ENCODE peak calls at places on chromosome 10, in eight cellular contexts. One of them, this sample, is unnamed.
A peak's percentile ranks its signal among the peaks of the same experiment; 100 is the strongest.

GRCh38 chr10:61097026-61097425 is 153.0 kb upstream of the RHOBTB1 start:
- DNase-seq in mammary epithelial cell: no peak
- DNase-seq in sigmoid colon: no peak
- DNase-seq in A549: no peak
- DNase-seq in astrocyte of the spinal cord: peak; percentile 10
- DNase-seq in hepatocyte: no peak
- DNase-seq in thoracic aorta: no peak
- DNase-seq in right atrium auricular region: no peak
- DNase-seq in this sample: no peak

GRCh38 chr10:118394557-118395194 is 52.6 kb upstream of the FAM204A start:
- DNase-seq in mammary epithelial cell: no peak
- DNase-seq in sigmoid colon: no peak
- DNase-seq in A549: no peak
- DNase-seq in astrocyte of the spinal cord: no peak
- DNase-seq in hepatocyte: no peak
- DNase-seq in thoracic aorta: no peak
- DNase-seq in right atrium auricular region: no peak
- DNase-seq in this sample: no peak

GRCh38 chr10:33217854-33218253 is 116.6 kb downstream of the NRP1 start:
- DNase-seq in mammary epithelial cell: peak; percentile 39
- DNase-seq in sigmoid colon: no peak
- DNase-seq in A549: no peak
- DNase-seq in astrocyte of the spinal cord: no peak
- DNase-seq in hepatocyte: no peak
- DNase-seq in thoracic aorta: no peak
- DNase-seq in right atrium auricular region: no peak
- DNase-seq in this sample: no peak

GRCh38 chr10:51683031-51683830 is 16.2 kb downstream of the CSTF2T start:
- DNase-seq in mammary epithelial cell: no peak
- DNase-seq in sigmoid colon: no peak
- DNase-seq in A549: no peak
- DNase-seq in astrocyte of the spinal cord: no peak
- DNase-seq in hepatocyte: no peak
- DNase-seq in thoracic aorta: no peak
- DNase-seq in right atrium auricular region: no peak
- DNase-seq in this sample: no peak

GRCh38 chr10:52740913-52741675 is 31.5 kb downstream of the MBL2 start:
- DNase-seq in mammary epithelial cell: no peak
- DNase-seq in sigmoid colon: no peak
- DNase-seq in A549: peak; percentile 44
- DNase-seq in astrocyte of the spinal cord: peak; percentile 23
- DNase-seq in hepatocyte: peak; percentile 55
- DNase-seq in thoracic aorta: no peak
- DNase-seq in right atrium auricular region: no peak
- DNase-seq in this sample: peak; percentile 70

GRCh38 chr10:113854019-113854756 is at the start of the genes DCLRE1A and NHLRC2:
- DNase-seq in mammary epithelial cell: peak; percentile 78
- DNase-seq in sigmoid colon: peak; percentile 89
- DNase-seq in A549: peak; percentile 59
- DNase-seq in astrocyte of the spinal cord: peak; percentile 92
- DNase-seq in hepatocyte: peak; percentile 86
- DNase-seq in thoracic aorta: peak; percentile 19
- DNase-seq in right atrium auricular region: peak; percentile 81
- DNase-seq in this sample: peak; percentile 42

GRCh38 chr10:5018150-5018549 is 14.5 kb upstream of the AKR1C2 start:
- DNase-seq in mammary epithelial cell: no peak
- DNase-seq in sigmoid colon: no peak
- DNase-seq in A549: no peak
- DNase-seq in astrocyte of the spinal cord: no peak
- DNase-seq in hepatocyte: no peak
- DNase-seq in thoracic aorta: no peak
- DNase-seq in right atrium auricular region: no peak
- DNase-seq in this sample: no peak

GRCh38 chr10:125008689-125009579 is 67.0 kb downstream of the ZRANB1 start:
- DNase-seq in mammary epithelial cell: no peak
- DNase-seq in sigmoid colon: peak; percentile 63
- DNase-seq in A549: no peak
- DNase-seq in astrocyte of the spinal cord: no peak
- DNase-seq in hepatocyte: no peak
- DNase-seq in thoracic aorta: no peak
- DNase-seq in right atrium auricular region: no peak
- DNase-seq in this sample: no peak

GRCh38 chr10:22244855-22245254 is 27.0 kb upstream of the EBLN1 start:
- DNase-seq in mammary epithelial cell: no peak
- DNase-seq in sigmoid colon: no peak
- DNase-seq in A549: no peak
- DNase-seq in astrocyte of the spinal cord: no peak
- DNase-seq in hepatocyte: no peak
- DNase-seq in thoracic aorta: no peak
- DNase-seq in right atrium auricular region: no peak
- DNase-seq in this sample: no peak

GRCh38 chr10:122699796-122700466 is at the start of gene C10orf120:
- DNase-seq in mammary epithelial cell: no peak
- DNase-seq in sigmoid colon: no peak
- DNase-seq in A549: no peak
- DNase-seq in astrocyte of the spinal cord: no peak
- DNase-seq in hepatocyte: no peak
- DNase-seq in thoracic aorta: no peak
- DNase-seq in right atrium auricular region: no peak
- DNase-seq in this sample: no peak

GRCh38 chr10:12466701-12467100 is 117.4 kb downstream of the CAMK1D start:
- DNase-seq in mammary epithelial cell: no peak
- DNase-seq in sigmoid colon: peak; percentile 14
- DNase-seq in A549: no peak
- DNase-seq in astrocyte of the spinal cord: no peak
- DNase-seq in hepatocyte: no peak
- DNase-seq in thoracic aorta: no peak
- DNase-seq in right atrium auricular region: no peak
- DNase-seq in this sample: no peak

GRCh38 chr10:11150876-11151275 is 133.2 kb downstream of the CELF2 start:
- DNase-seq in mammary epithelial cell: no peak
- DNase-seq in sigmoid colon: no peak
- DNase-seq in A549: no peak
- DNase-seq in astrocyte of the spinal cord: no peak
- DNase-seq in hepatocyte: no peak
- DNase-seq in thoracic aorta: no peak
- DNase-seq in right atrium auricular region: no peak
- DNase-seq in this sample: no peak

GRCh38 chr10:102462512-102463054 is 11.2 kb upstream of the C10orf95 start:
- DNase-seq in mammary epithelial cell: no peak
- DNase-seq in sigmoid colon: no peak
- DNase-seq in A549: no peak
- DNase-seq in astrocyte of the spinal cord: no peak
- DNase-seq in hepatocyte: no peak
- DNase-seq in thoracic aorta: no peak
- DNase-seq in right atrium auricular region: no peak
- DNase-seq in this sample: no peak
- TF ChIP-seq CTCF in mammary epithelial cell: no peak
- TF ChIP-seq CTCF in sigmoid colon: no peak
- TF ChIP-seq CTCF in A549: no peak
- TF ChIP-seq CTCF in astrocyte of the spinal cord: no peak
- TF ChIP-seq CTCF in hepatocyte: no peak
- TF ChIP-seq CTCF in thoracic aorta: no peak
- TF ChIP-seq CTCF in right atrium auricular region: no peak
- TF ChIP-seq CTCF in this sample: no peak

DNA sequence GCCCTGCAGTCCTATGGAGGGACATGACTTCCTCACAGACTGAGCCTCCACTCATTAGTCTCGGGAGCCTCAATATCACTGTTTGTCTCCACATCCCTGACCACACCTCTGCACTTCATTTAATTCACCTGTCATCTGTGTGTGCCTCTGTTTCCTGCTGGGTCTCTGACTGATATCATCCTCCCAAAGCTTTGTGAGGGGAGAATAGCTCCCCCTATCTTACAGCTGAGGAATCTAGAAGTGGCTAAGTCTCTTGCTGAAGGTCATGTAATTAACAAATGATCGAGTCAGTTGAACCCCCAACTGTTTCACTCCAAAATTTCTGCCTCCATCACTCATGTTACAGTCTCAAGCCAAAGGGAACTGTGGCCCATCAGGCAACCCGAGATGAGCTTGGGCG is 5.5 kb upstream of the CPXM2 start:
- DNase-seq in mammary epithelial cell: no peak
- DNase-seq in sigmoid colon: no peak
- DNase-seq in A549: no peak
- DNase-seq in astrocyte of the spinal cord: no peak
- DNase-seq in hepatocyte: no peak
- DNase-seq in thoracic aorta: no peak
- DNase-seq in right atrium auricular region: no peak
- DNase-seq in this sample: no peak
- TF ChIP-seq CTCF in mammary epithelial cell: peak; percentile 12
- TF ChIP-seq CTCF in sigmoid colon: no peak
- TF ChIP-seq CTCF in A549: no peak
- TF ChIP-seq CTCF in astrocyte of the spinal cord: no peak
- TF ChIP-seq CTCF in hepatocyte: peak; percentile 17
- TF ChIP-seq CTCF in thoracic aorta: no peak
- TF ChIP-seq CTCF in right atrium auricular region: no peak
- TF ChIP-seq CTCF in this sample: peak; percentile 41

DNA sequence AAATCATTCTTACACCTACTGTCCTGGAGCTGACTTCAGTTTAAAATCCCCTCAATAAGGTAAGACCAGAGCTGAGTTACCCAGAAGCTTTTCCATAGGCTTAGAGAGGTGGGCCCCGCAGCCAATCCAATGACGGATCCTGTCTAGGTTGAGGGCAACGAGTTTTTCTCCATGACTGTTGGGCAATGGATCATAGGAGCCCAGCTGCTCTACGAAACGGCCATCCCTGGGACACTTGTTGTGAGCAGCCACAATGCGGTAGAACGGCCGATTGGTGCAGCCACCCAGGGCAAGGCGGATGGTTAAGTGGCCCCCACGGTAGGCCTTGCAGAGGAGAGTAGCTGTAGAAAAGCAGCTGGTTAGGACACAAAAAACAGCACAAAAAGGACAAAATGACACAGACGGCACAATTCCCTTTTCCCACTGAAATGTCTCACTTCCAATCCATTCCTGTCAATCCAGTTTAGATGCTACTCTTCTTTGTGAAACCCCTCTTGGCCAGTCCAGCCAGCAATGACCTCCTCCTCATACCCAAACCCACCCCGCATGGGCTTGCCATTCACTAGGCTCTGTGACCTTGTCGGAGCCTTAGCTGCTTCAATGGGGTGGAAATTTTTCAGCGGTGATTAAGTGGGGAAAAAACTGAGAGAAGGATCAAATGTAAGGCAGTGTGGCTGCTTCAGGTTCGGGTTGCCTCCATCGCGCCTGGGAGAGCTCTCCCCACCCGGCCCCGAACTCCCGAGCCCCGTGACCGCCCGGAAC is 580 bp downstream of the MRPS16 start:
- DNase-seq in mammary epithelial cell: no peak
- DNase-seq in sigmoid colon: peak; percentile 61
- DNase-seq in A549: peak; percentile 36
- DNase-seq in astrocyte of the spinal cord: no peak
- DNase-seq in hepatocyte: peak; percentile 38
- DNase-seq in thoracic aorta: no peak
- DNase-seq in right atrium auricular region: no peak
- DNase-seq in this sample: no peak
- TF ChIP-seq CTCF in mammary epithelial cell: no peak
- TF ChIP-seq CTCF in sigmoid colon: no peak
- TF ChIP-seq CTCF in A549: no peak
- TF ChIP-seq CTCF in astrocyte of the spinal cord: no peak
- TF ChIP-seq CTCF in hepatocyte: no peak
- TF ChIP-seq CTCF in thoracic aorta: no peak
- TF ChIP-seq CTCF in right atrium auricular region: no peak
- TF ChIP-seq CTCF in this sample: no peak

GRCh38 chr10:80161321-80162084 is 29.0 kb downstream of the PLAC9 start:
- DNase-seq in mammary epithelial cell: no peak
- DNase-seq in sigmoid colon: no peak
- DNase-seq in A549: no peak
- DNase-seq in astrocyte of the spinal cord: no peak
- DNase-seq in hepatocyte: no peak
- DNase-seq in thoracic aorta: no peak
- DNase-seq in right atrium auricular region: no peak
- DNase-seq in this sample: no peak
- TF ChIP-seq CTCF in mammary epithelial cell: no peak
- TF ChIP-seq CTCF in sigmoid colon: no peak
- TF ChIP-seq CTCF in A549: no peak
- TF ChIP-seq CTCF in astrocyte of the spinal cord: peak; percentile 37
- TF ChIP-seq CTCF in hepatocyte: peak; percentile 20
- TF ChIP-seq CTCF in thoracic aorta: no peak
- TF ChIP-seq CTCF in right atrium auricular region: no peak
- TF ChIP-seq CTCF in this sample: peak; percentile 52

DNA sequence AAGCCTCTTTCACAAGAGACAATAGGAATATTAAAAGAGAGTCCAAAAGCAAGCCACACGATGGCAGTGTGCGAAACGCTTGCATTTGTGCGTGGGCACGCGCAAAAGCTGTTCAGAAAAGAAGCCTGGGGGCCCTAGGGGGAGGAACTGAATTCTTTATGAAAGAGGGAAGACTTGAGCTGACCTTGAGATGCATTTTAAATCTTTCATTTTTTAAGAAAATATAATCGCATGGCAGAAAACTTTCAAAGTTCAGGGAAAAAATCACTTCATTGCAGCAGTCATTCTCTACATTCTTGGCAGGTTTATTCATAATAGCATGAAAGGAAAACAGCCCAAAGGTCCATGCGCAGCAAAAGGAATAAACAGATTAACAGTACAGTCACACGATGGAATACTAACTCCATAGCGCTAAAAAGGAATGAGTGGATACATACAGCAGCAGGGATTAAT is 206.5 kb upstream of the PRKCQ start:
- DNase-seq in mammary epithelial cell: peak; percentile 48
- DNase-seq in sigmoid colon: no peak
- DNase-seq in A549: peak; percentile 46
- DNase-seq in astrocyte of the spinal cord: peak; percentile 69
- DNase-seq in hepatocyte: peak; percentile 53
- DNase-seq in thoracic aorta: no peak
- DNase-seq in right atrium auricular region: no peak
- DNase-seq in this sample: no peak
- TF ChIP-seq CTCF in mammary epithelial cell: peak; percentile 48
- TF ChIP-seq CTCF in sigmoid colon: no peak
- TF ChIP-seq CTCF in A549: peak; percentile 83
- TF ChIP-seq CTCF in astrocyte of the spinal cord: peak; percentile 58
- TF ChIP-seq CTCF in hepatocyte: peak; percentile 51
- TF ChIP-seq CTCF in thoracic aorta: no peak
- TF ChIP-seq CTCF in right atrium auricular region: no peak
- TF ChIP-seq CTCF in this sample: peak; percentile 21

GRCh38 chr10:15088428-15089261 is at the start of gene ACBD7:
- DNase-seq in mammary epithelial cell: peak; percentile 80
- DNase-seq in sigmoid colon: peak; percentile 85
- DNase-seq in A549: peak; percentile 95
- DNase-seq in astrocyte of the spinal cord: peak; percentile 83
- DNase-seq in hepatocyte: peak; percentile 89
- DNase-seq in thoracic aorta: peak; percentile 27
- DNase-seq in right atrium auricular region: peak; percentile 73
- DNase-seq in this sample: peak; percentile 77
- TF ChIP-seq CTCF in mammary epithelial cell: peak; percentile 18
- TF ChIP-seq CTCF in sigmoid colon: peak; percentile 19
- TF ChIP-seq CTCF in A549: no peak
- TF ChIP-seq CTCF in astrocyte of the spinal cord: peak; percentile 29
- TF ChIP-seq CTCF in hepatocyte: no peak
- TF ChIP-seq CTCF in thoracic aorta: peak; percentile 85
- TF ChIP-seq CTCF in right atrium auricular region: peak; percentile 37
- TF ChIP-seq CTCF in this sample: peak; percentile 53

GRCh38 chr10:47438857-47439474 is 44.9 kb downstream of the ANXA8 start:
- DNase-seq in mammary epithelial cell: peak; percentile 62
- DNase-seq in sigmoid colon: no peak
- DNase-seq in A549: peak; percentile 65
- DNase-seq in astrocyte of the spinal cord: peak; percentile 74
- DNase-seq in hepatocyte: peak; percentile 87
- DNase-seq in thoracic aorta: no peak
- DNase-seq in right atrium auricular region: no peak
- DNase-seq in this sample: no peak
- TF ChIP-seq CTCF in mammary epithelial cell: peak; percentile 94
- TF ChIP-seq CTCF in sigmoid colon: no peak
- TF ChIP-seq CTCF in A549: peak; percentile 39
- TF ChIP-seq CTCF in astrocyte of the spinal cord: peak; percentile 82
- TF ChIP-seq CTCF in hepatocyte: peak; percentile 53
- TF ChIP-seq CTCF in thoracic aorta: no peak
- TF ChIP-seq CTCF in right atrium auricular region: no peak
- TF ChIP-seq CTCF in this sample: peak; percentile 62

This sample was measured in progenitor cell of endocrine pancreas.